ENCODE peak calls at places on chromosomes 1 and 21, in four cellular contexts. N is IMR-90, I is H9, M is neuronal stem cell. E is an unnamed sample.

GRCh38 chr1:2575801-2576663 is 10.5 kb upstream of the PRXL2B start:
- DNase-seq in N (no peak), I (no peak), M (no peak), E (no peak)

GRCh38 chr1:87794788-87795614 is 466.3 kb downstream of the LMO4 start:
- DNase-seq in M (no peak), I (no peak), N (peak), E (peak)

GRCh38 chr1:211639500-211640361 is 35.7 kb downstream of the NEK2 start:
- DNase-seq in N (peak), I (no peak), M (no peak), E (no peak)

GRCh38 chr1:53682369-53682685 is 56.6 kb downstream of the GLIS1 start:
- DNase-seq in N (no peak), I (no peak), M (no peak), E (no peak)

GRCh38 chr21:39651206-39651605 is 38.5 kb downstream of the B3GALT5 start:
- DNase-seq in M (no peak), I (no peak), N (no peak), E (peak)

GRCh38 chr1:31243451-31244286 is 4.0 kb upstream of the NKAIN1 start:
- DNase-seq in I (no peak), M (no peak), N (peak), E (no peak)

GRCh38 chr1:209368864-209369598 is 214.5 kb upstream of the CAMK1G start:
- DNase-seq in N (peak), M (no peak), I (no peak), E (no peak)

GRCh38 chr1:183702813-183703198 is 49.7 kb upstream of the APOBEC4 start:
- DNase-seq in I (no peak), N (no peak), M (no peak), E (peak)

GRCh38 chr1:63448741-63449140 is 74.3 kb downstream of the ITGB3BP start:
- DNase-seq in M (no peak), N (peak), I (no peak), E (no peak)

GRCh38 chr1:167491586-167492408 is 26.5 kb downstream of the CD247 start:
- DNase-seq in M (no peak), I (no peak), N (no peak), E (peak)

GRCh38 chr21:30448514-30448913 is 8.4 kb downstream of the KRTAP15-1 start:
- DNase-seq in I (no peak), M (no peak), N (no peak), E (no peak)

GRCh38 chr1:240055978-240056772 is 35.5 kb upstream of the FMN2 start:
- DNase-seq in N (no peak), M (no peak), I (no peak), E (no peak)

GRCh38 chr1:158732524-158732923 is 12.0 kb upstream of the OR6K3 start:
- DNase-seq in M (no peak), I (no peak), N (no peak), E (no peak)

GRCh38 chr1:154849645-154850131 is 20.4 kb downstream of the KCNN3 start:
- DNase-seq in M (no peak), I (no peak), N (no peak), E (peak)

GRCh38 chr1:65963161-65963888 is 170.6 kb downstream of the PDE4B start:
- DNase-seq in I (no peak), N (no peak), M (no peak), E (no peak)

GRCh38 chr1:93686497-93687250 is 5.0 kb upstream of the BCAR3 start:
- DNase-seq in I (no peak), N (no peak), M (no peak), E (no peak)

GRCh38 chr1:50793521-50793920 is 166.5 kb downstream of the FAF1 start:
- DNase-seq in I (no peak), N (no peak), M (no peak), E (no peak)

DNA sequence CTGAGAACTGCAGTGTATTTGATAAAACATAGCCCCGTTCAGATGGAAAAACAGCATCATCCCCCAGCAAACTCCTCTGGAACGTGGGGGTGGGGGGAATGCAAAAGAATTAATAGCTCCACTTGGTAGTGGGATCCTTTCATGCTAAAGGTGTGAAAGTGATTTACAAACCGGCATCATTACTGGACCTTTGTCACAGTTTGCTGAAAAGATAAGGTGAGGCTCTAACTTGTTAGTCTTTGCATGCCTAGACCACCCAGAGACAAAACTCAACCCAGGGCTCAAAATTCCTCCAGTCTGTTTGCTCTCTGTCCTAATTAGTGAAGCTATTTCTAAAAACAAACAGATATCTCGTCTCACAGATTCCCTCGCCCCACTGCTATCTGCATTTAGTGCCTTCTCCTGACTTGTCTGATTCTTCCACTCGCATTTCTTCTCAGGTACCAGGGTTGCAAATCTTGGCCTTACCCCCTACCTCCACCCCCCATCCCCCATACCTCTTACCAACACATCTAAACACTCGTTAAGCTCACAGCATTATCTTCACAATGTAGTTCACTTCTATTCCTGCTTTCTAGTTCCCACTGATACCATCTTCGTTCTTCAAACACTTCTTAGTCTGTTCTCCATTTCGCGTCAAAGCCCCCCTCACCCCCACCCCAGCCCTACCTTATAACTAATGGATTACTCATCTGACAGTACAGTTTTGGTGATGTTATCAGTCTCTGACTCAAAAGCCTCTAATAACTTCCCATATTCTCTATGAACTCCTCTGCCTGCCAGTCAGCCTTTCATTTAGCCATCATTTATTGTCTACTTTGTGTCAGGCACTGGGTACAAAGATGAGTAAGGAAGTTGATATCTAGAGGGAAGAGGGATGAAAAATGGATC is 11.8 kb downstream of the IER5 start:
- DNase-seq in I (no peak), M (no peak), N (no peak), E (peak)
- H3K4ac ChIP-seq in I (no peak), M (no peak), N (peak), E (no peak)

DNA sequence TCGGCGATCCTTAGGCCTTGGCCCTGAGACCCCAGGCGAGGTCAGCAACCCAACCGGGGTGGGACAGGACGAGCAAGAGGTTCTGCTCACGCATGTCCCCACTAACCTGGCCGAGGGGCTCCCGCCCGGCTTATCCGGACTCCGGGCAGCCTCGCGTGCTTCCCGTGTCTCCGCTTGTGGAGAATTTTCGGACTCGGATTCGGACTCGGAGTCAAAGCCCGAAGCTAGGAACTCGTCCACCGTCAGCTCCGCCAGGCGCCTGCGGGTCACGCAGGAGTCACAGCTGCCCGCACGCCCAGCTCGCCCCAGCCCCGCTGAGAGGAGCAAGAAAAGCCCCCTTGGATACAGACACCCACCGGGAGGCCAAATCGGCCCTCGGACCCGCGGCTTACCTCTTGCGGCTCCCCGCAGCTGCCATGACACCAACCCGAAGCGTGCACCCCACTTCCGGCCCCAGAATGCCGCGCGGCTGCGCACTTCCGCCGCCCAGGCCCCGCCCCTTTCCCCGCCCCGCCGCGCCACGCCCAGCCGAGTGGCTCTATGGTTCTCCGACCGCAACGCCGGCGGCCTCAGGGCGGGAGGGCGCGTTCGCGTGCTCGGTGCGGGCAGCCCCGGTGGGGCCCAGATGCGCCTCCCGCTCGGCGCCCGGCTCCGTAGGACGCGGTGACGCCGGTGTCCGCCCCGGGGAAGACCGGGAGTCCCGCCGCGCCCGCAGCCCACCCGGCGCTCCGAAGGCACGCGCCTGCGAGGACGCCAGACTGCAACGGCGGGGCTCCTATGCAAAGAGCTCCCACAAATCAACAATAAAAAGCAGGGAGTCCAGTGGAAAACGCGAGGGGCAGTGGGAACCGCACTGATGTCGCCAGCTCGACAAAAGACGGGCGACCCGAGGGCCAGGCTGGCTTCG is at the start of gene NOC2L:
- DNase-seq in M (peak), I (peak), N (peak), E (peak)
- H3K4ac ChIP-seq in M (no peak), I (no peak), N (peak), E (no peak)

GRCh38 chr1:28745653-28746173 is 9.0 kb downstream of the YTHDF2 start:
- DNase-seq in M (no peak), N (no peak), I (no peak), E (no peak)
- H3K4ac ChIP-seq in M (no peak), N (no peak), I (no peak), E (no peak)

GRCh38 chr21:37462087-37462861 is 95.7 kb downstream of the DYRK1A start:
- DNase-seq in N (no peak), I (no peak), M (no peak), E (peak)
- H3K4ac ChIP-seq in N (no peak), I (no peak), M (no peak), E (no peak)

GRCh38 chr1:99598738-99599411 is 47.0 kb upstream of the PALMD start:
- DNase-seq in M (no peak), N (peak), I (no peak), E (no peak)

GRCh38 chr1:99591886-99592285 is 54.0 kb upstream of the PALMD start:
- DNase-seq in M (no peak), I (no peak), N (no peak), E (no peak)

GRCh38 chr1:99594205-99594604 is 51.7 kb upstream of the PALMD start:
- DNase-seq in I (no peak), N (no peak), M (no peak), E (no peak)

GRCh38 chr1:99595441-99595840 is 50.5 kb upstream of the PALMD start:
- DNase-seq in I (no peak), M (no peak), N (no peak), E (no peak)

DNA sequence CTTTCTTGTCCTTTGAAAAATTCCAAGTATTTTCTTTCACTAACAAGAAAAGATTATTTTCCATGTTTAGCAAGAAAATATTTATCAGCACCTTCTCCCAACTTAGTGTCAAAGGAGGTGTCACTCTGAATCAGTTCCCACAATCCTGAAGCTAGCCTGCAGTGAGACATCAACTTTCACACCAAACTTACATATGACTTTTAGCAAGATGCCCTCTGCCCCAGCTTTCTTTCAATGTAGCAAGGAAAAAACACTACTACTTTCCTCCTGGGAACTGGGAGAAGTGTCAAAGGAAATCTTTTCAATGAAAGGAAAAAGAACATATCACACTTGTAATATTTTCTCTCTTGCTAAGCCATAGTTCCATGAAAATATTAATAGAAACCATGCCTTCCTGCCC is 50.9 kb upstream of the PALMD start:
- DNase-seq in I (no peak), N (no peak), M (no peak), E (no peak)
- H3K4ac ChIP-seq in I (no peak), N (no peak), M (no peak), E (no peak)

DNA sequence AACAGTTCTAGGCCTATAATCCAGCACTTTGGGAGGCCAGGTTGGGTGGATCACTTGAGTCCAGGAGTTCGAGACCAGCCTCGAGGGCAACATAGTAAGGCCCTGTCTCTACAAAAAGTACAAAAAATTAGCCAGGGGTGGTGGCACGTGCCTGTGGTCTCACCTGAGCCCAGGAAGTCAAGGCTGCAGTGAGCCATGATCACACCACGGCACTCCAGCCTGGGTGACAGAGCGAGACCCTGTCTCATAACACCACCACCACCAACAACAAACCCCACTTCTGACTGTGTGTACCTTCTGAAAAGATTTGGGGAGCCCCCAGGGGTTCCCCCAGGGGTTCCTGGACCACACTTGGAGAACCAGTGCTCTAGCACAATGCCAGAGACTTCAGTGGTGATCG is 30.0 kb downstream of the NUAK2 start:
- DNase-seq in I (no peak), N (no peak), M (no peak), E (no peak)
- H3K4ac ChIP-seq in I (no peak), N (peak), M (no peak), E (peak)

GRCh38 chr1:16440480-16441311 is at the start of gene NECAP2:
- DNase-seq in I (peak), M (peak), N (peak), E (peak)
- H3K4ac ChIP-seq in I (no peak), M (peak), N (peak), E (peak)

DNA sequence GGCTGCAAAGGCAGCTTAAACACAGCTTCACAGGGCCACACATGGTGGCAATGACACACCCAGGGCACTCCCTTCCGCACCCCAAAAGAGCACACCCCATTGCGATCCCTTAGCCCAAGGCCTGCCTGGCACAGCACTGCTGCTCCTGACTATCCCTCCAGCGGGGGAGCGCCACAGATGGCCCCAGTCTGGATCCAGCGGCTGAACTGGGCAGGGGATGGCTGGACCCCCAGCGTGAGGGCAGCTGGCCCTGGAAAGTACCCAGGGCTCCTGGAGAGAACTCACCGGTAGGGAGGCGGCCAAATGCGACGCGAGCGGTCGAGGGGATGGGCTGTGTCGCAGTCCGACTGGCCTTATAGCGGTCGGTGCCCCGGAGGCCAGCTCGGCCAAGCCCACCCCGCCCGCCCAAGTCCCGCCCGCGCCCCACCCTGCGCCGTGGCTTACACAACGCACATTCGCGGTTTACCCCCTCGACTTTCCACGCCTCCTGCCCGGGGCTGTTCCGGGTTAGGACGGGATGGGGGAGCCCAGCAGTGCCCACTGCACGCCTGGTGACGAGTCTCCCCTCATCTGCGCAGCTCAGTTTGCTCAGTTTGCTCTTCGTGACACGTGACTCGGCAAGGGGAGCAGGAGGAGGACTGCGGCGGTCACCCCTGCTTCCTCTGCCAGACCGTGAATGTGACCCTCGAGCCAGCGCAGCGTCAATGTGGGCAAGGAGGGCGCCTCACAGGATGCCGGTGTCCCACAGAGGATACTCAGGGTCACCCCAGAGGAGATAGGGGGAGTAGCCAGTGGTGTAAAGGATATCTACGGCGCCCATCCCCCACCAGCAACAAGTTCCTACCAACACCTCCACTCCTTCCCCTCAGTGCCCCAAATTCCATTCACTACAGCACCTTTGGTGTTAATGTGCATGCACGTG is at the start of gene S100A6:
- DNase-seq in N (peak), M (no peak), I (no peak), E (no peak)
- H3K4ac ChIP-seq in N (peak), M (peak), I (no peak), E (no peak)

DNA sequence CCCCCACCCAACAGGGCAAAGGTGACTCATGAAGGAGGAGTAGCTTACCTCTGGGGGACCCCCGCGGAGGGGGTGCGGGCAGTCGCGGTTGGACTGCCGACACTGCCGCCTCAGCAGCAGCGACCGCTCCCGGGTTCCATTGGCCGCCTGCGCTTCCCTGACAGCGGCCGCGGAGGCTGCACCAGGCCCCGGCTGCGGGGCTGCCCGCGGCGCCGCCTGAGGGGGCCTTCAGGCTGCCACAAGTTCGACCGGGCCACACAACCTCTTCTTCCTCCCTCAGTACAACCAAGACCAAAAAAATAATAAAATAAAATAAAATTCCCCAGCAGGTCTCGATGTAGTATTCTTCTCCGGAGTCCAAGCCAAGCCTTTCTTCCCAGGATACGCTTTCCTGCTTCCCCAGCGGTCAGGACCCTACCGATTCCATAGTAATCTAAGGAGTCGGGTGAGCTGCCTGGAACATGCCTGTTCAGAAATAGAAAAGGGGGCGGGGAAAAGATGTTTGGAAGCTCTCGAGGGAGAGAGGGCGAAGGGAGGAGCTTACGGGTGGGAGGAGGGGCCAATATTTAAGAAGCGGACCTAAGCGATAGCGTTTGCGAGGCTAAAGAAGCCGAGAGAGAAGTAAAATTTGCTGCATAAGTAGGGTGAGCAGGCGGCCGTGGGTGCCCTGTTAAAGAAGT is at the start of gene PI4KB:
- DNase-seq in N (peak), M (peak), I (peak), E (peak)
- H3K4ac ChIP-seq in N (peak), M (no peak), I (no peak), E (no peak)

DNA sequence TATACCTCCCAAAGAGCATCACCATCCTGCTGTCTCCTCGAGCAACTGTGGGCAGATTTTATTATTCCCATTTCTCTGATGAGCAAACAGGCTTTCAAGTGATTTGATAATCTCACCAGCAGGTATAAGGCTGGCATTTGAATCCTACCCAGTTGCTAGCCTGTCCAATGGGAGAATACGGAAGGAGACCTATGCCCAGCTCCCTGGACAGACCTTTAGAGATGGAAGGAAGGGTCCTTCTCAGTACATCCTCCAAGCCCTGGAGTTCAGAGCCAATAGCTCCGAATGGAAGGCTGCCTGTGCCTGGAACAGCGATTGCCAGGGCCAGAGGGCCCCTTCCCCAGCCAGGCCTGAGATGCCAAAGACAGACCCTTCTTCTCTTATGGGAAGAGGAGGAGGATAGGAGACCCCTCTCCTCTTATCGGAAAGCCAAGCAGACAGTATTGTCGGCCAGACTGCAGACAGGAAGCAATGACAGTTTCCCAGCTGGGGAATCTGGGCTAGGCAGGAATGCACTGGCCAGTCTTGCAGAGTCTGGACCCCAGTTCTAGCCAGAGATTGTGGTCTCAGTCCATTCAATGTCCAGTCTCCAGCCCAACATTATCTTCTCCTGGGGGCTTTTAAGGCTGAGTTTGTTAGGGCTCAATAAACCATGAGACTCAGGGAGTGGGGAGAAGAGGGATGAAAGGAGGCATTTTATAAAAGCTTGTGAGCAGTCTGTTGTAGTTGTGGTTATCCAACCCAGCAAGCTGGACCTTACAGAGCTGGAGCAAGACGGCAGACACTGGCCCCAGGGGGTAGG is 2.0 kb downstream of the IFFO2 start:
- DNase-seq in I (no peak), N (no peak), M (no peak), E (no peak)
- H3K4ac ChIP-seq in I (no peak), N (peak), M (no peak), E (no peak)